ENCODE peak calls at places on chromosome 12, in seven cellular contexts. V, L, T, A, R, N and J are unnamed samples.

GRCh38 chr12:15558915-15559528 is 230.2 kb downstream of the EPS8 start:
- DNase-seq in V (no peak), L (no peak), T (no peak), A (no peak), R (no peak), N (no peak), J (no peak)

GRCh38 chr12:46507766-46508165 is 135.2 kb upstream of the SLC38A2 start:
- DNase-seq in V (no peak), L (no peak), T (no peak), A (no peak), R (no peak), N (no peak), J (no peak)

GRCh38 chr12:126772171-126772864 is 1494.7 kb upstream of the TMEM132C start:
- DNase-seq in V (no peak), L (no peak), T (peak), A (peak), R (peak), N (no peak), J (no peak)

GRCh38 chr12:25089738-25090137 is 105.2 kb downstream of the DNAI7 start:
- DNase-seq in V (no peak), L (no peak), T (peak), A (no peak), R (no peak), N (no peak), J (no peak)

GRCh38 chr12:119666900-119667576 is 895 bp upstream of the PRKAB1 start:
- DNase-seq in V (no peak), L (no peak), T (no peak), A (no peak), R (no peak), N (no peak), J (no peak)

GRCh38 chr12:97924122-97924521 is 461.5 kb downstream of the RMST start:
- DNase-seq in V (no peak), L (no peak), T (no peak), A (no peak), R (no peak), N (no peak), J (no peak)

GRCh38 chr12:101823891-101824290 is 6.9 kb downstream of the GNPTAB start:
- DNase-seq in V (peak), L (peak), T (peak), A (no peak), R (peak), N (peak), J (peak)

GRCh38 chr12:70892593-70892992 is 27.9 kb downstream of the PTPRR start:
- DNase-seq in V (no peak), L (no peak), T (no peak), A (no peak), R (no peak), N (no peak), J (no peak)

GRCh38 chr12:105257321-105257728 is 21.4 kb upstream of the APPL2 start:
- DNase-seq in V (no peak), L (no peak), T (no peak), A (no peak), R (no peak), N (no peak), J (no peak)

GRCh38 chr12:25977047-25977446 is 18.6 kb downstream of the RASSF8 start:
- DNase-seq in V (no peak), L (peak), T (peak), A (no peak), R (no peak), N (no peak), J (no peak)

GRCh38 chr12:117695956-117696355 is 272.8 kb downstream of the KSR2 start:
- DNase-seq in V (no peak), L (no peak), T (peak), A (no peak), R (no peak), N (no peak), J (no peak)

GRCh38 chr12:7374423-7375144 is 69.4 kb downstream of the CD163L1 start:
- DNase-seq in V (peak), L (no peak), T (peak), A (no peak), R (peak), N (no peak), J (no peak)

GRCh38 chr12:106246891-106247730 is 709 bp downstream of the CKAP4 start:
- DNase-seq in V (peak), L (peak), T (peak), A (no peak), R (peak), N (no peak), J (peak)

GRCh38 chr12:131831021-131831571 is 2.9 kb downstream of the MMP17 start:
- DNase-seq in V (peak), L (no peak), T (peak), A (no peak), R (no peak), N (no peak), J (no peak)

GRCh38 chr12:57242691-57243454 is 8.1 kb downstream of the STAC3 start:
- DNase-seq in V (peak), L (peak), T (peak), A (no peak), R (peak), N (no peak), J (no peak)

GRCh38 chr12:52776435-52776834 is 710 bp downstream of the KRT76 start:
- DNase-seq in V (no peak), L (no peak), T (no peak), A (no peak), R (no peak), N (no peak), J (no peak)